ENCODE peak calls at places on chromosome 17, in five cellular contexts. One of them, this sample, is unnamed.

GRCh38 chr17:3641717-3642486 is 5.3 kb downstream of the CTNS start:
- DNase-seq in K562: no peak
- DNase-seq in HepG2: peak; percentile 93
- DNase-seq in SK-N-SH: no peak
- DNase-seq in GM12878: no peak
- DNase-seq in this sample: no peak

GRCh38 chr17:41810659-41811548 is 845 bp downstream of the P3H4 start:
- DNase-seq in K562: peak; percentile 28
- DNase-seq in HepG2: no peak
- DNase-seq in SK-N-SH: peak; percentile 71
- DNase-seq in GM12878: no peak
- DNase-seq in this sample: no peak

GRCh38 chr17:37147301-37147812 is 198.6 kb downstream of the AATF start:
- DNase-seq in K562: no peak
- DNase-seq in HepG2: peak; percentile 93
- DNase-seq in SK-N-SH: no peak
- DNase-seq in GM12878: peak; percentile 27
- DNase-seq in this sample: peak; percentile 33

GRCh38 chr17:68334393-68334792 is 43.1 kb downstream of the ARSG start:
- DNase-seq in K562: no peak
- DNase-seq in HepG2: no peak
- DNase-seq in SK-N-SH: no peak
- DNase-seq in GM12878: no peak
- DNase-seq in this sample: no peak

GRCh38 chr17:51119415-51120356 is 982 bp downstream of the SPAG9 start:
- DNase-seq in K562: no peak
- DNase-seq in HepG2: peak; percentile 65
- DNase-seq in SK-N-SH: peak; percentile 24
- DNase-seq in GM12878: no peak
- DNase-seq in this sample: peak; percentile 46

GRCh38 chr17:67679225-67679624 is 38.5 kb upstream of the NOL11 start:
- DNase-seq in K562: no peak
- DNase-seq in HepG2: no peak
- DNase-seq in SK-N-SH: no peak
- DNase-seq in GM12878: no peak
- DNase-seq in this sample: no peak

GRCh38 chr17:79111097-79111496 is 36.5 kb downstream of the ENGASE start:
- DNase-seq in K562: no peak
- DNase-seq in HepG2: no peak
- DNase-seq in SK-N-SH: no peak
- DNase-seq in GM12878: no peak
- DNase-seq in this sample: no peak

GRCh38 chr17:47253541-47254402 is at the start of gene ITGB3:
- DNase-seq in K562: peak; percentile 89
- DNase-seq in HepG2: peak; percentile 37
- DNase-seq in SK-N-SH: peak; percentile 96
- DNase-seq in GM12878: no peak
- DNase-seq in this sample: peak; percentile 67

GRCh38 chr17:41919840-41920579 is 1.3 kb upstream of the ACLY start:
- DNase-seq in K562: no peak
- DNase-seq in HepG2: no peak
- DNase-seq in SK-N-SH: no peak
- DNase-seq in GM12878: no peak
- DNase-seq in this sample: peak; percentile 33

GRCh38 chr17:1147664-1148063 is 32.1 kb downstream of the ABR start:
- DNase-seq in K562: peak; percentile 22
- DNase-seq in HepG2: peak; percentile 63
- DNase-seq in SK-N-SH: no peak
- DNase-seq in GM12878: no peak
- DNase-seq in this sample: peak; percentile 43

GRCh38 chr17:35972535-35972934 is 8.8 kb downstream of the CCL16 start:
- DNase-seq in K562: no peak
- DNase-seq in HepG2: peak; percentile 37
- DNase-seq in SK-N-SH: no peak
- DNase-seq in GM12878: no peak
- DNase-seq in this sample: no peak

GRCh38 chr17:39018267-39019134 is 51.3 kb upstream of the FBXO47 start:
- DNase-seq in K562: no peak
- DNase-seq in HepG2: no peak
- DNase-seq in SK-N-SH: no peak
- DNase-seq in GM12878: peak; percentile 28
- DNase-seq in this sample: no peak

GRCh38 chr17:1730345-1731193 is 6.1 kb downstream of the WDR81 start:
- DNase-seq in K562: peak; percentile 78
- DNase-seq in HepG2: no peak
- DNase-seq in SK-N-SH: peak; percentile 48
- DNase-seq in GM12878: no peak
- DNase-seq in this sample: peak; percentile 50

GRCh38 chr17:67520916-67521772 is 144.1 kb downstream of the PITPNC1 start:
- DNase-seq in K562: no peak
- DNase-seq in HepG2: no peak
- DNase-seq in SK-N-SH: no peak
- DNase-seq in GM12878: no peak
- DNase-seq in this sample: peak; percentile 24

GRCh38 chr17:41452276-41452675 is 11.5 kb upstream of the KRT38 start:
- DNase-seq in K562: no peak
- DNase-seq in HepG2: no peak
- DNase-seq in SK-N-SH: no peak
- DNase-seq in GM12878: no peak
- DNase-seq in this sample: no peak

GRCh38 chr17:40086150-40087044 is 14.0 kb downstream of the NR1D1 start:
- DNase-seq in K562: peak; percentile 85
- DNase-seq in HepG2: peak; percentile 52
- DNase-seq in SK-N-SH: peak; percentile 92
- DNase-seq in GM12878: no peak
- DNase-seq in this sample: no peak

GRCh38 chr17:42809250-42809649 is 10.6 kb downstream of the CNTD1 start:
- DNase-seq in K562: no peak
- DNase-seq in HepG2: no peak
- DNase-seq in SK-N-SH: no peak
- DNase-seq in GM12878: no peak
- DNase-seq in this sample: peak; percentile 93

GRCh38 chr17:30950669-30951399 is 20.0 kb upstream of the RNF135 start:
- DNase-seq in K562: no peak
- DNase-seq in HepG2: peak; percentile 91
- DNase-seq in SK-N-SH: peak; percentile 78
- DNase-seq in GM12878: no peak
- DNase-seq in this sample: peak; percentile 93

GRCh38 chr17:21286771-21287702 is 2.5 kb downstream of the MAP2K3 start:
- DNase-seq in K562: no peak
- DNase-seq in HepG2: peak; percentile 33
- DNase-seq in SK-N-SH: no peak
- DNase-seq in GM12878: no peak
- DNase-seq in this sample: no peak

GRCh38 chr17:69093279-69093789 is 32.6 kb upstream of the ABCA9 start:
- DNase-seq in K562: peak; percentile 36
- DNase-seq in HepG2: no peak
- DNase-seq in SK-N-SH: no peak
- DNase-seq in GM12878: no peak
- DNase-seq in this sample: no peak

GRCh38 chr17:68221786-68222185 is 26.1 kb upstream of the AMZ2 start:
- DNase-seq in K562: no peak
- DNase-seq in HepG2: no peak
- DNase-seq in SK-N-SH: no peak
- DNase-seq in GM12878: no peak
- DNase-seq in this sample: no peak

GRCh38 chr17:5788266-5788900 is 204.1 kb upstream of the NLRP1 start:
- DNase-seq in K562: no peak
- DNase-seq in HepG2: no peak
- DNase-seq in SK-N-SH: no peak
- DNase-seq in GM12878: no peak
- DNase-seq in this sample: peak; percentile 75

GRCh38 chr17:79800325-79801155 is 3.7 kb upstream of the CBX8 start:
- DNase-seq in K562: no peak
- DNase-seq in HepG2: no peak
- DNase-seq in SK-N-SH: peak; percentile 45
- DNase-seq in GM12878: no peak
- DNase-seq in this sample: peak; percentile 39

GRCh38 chr17:13209091-13209490 is 191.3 kb upstream of the ELAC2 start:
- DNase-seq in K562: no peak
- DNase-seq in HepG2: no peak
- DNase-seq in SK-N-SH: no peak
- DNase-seq in GM12878: no peak
- DNase-seq in this sample: no peak

GRCh38 chr17:40818343-40818732 is 4.1 kb downstream of the KRT10 start:
- DNase-seq in K562: no peak
- DNase-seq in HepG2: no peak
- DNase-seq in SK-N-SH: no peak
- DNase-seq in GM12878: no peak
- DNase-seq in this sample: no peak

DNA sequence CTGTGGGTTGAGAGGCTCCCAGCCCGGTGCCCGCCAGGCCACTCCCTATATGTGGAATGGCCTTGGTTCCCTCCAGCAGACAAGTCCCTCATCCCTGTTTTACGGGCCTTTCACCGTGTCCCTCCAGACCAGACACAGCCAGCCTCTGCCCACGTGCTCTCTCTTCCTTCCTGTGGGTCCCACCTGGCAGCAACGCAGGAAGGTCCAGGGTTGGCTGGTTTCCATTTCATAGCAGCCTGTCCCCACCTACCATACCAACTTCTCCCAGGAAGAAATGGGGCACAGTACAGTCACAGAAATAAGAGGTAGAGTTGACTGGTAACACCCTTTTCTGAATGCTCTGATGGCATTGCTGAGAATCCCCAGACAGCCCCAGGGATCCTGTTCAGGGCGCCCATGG is 34.9 kb downstream of the PLD6 start:
- DNase-seq in K562: no peak
- DNase-seq in HepG2: no peak
- DNase-seq in SK-N-SH: no peak
- DNase-seq in GM12878: no peak
- DNase-seq in this sample: no peak
- TF ChIP-seq MXI1 in K562: no peak
- TF ChIP-seq MXI1 in HepG2: no peak
- TF ChIP-seq MXI1 in SK-N-SH: no peak
- TF ChIP-seq MXI1 in GM12878: no peak
- TF ChIP-seq MXI1 in this sample: no peak

GRCh38 chr17:57900991-57901743 is 51.3 kb upstream of the MRPS23 start:
- DNase-seq in K562: no peak
- DNase-seq in HepG2: no peak
- DNase-seq in SK-N-SH: no peak
- DNase-seq in GM12878: no peak
- DNase-seq in this sample: no peak

GRCh38 chr17:57895382-57896060 is 45.7 kb upstream of the MRPS23 start:
- DNase-seq in K562: no peak
- DNase-seq in HepG2: no peak
- DNase-seq in SK-N-SH: no peak
- DNase-seq in GM12878: no peak
- DNase-seq in this sample: no peak

GRCh38 chr17:57899391-57899790 is 49.5 kb upstream of the MRPS23 start:
- DNase-seq in K562: no peak
- DNase-seq in HepG2: no peak
- DNase-seq in SK-N-SH: no peak
- DNase-seq in GM12878: no peak
- DNase-seq in this sample: no peak

GRCh38 chr17:57899822-57900221 is 50.0 kb upstream of the MRPS23 start:
- DNase-seq in K562: no peak
- DNase-seq in HepG2: no peak
- DNase-seq in SK-N-SH: no peak
- DNase-seq in GM12878: no peak
- DNase-seq in this sample: no peak

DNA sequence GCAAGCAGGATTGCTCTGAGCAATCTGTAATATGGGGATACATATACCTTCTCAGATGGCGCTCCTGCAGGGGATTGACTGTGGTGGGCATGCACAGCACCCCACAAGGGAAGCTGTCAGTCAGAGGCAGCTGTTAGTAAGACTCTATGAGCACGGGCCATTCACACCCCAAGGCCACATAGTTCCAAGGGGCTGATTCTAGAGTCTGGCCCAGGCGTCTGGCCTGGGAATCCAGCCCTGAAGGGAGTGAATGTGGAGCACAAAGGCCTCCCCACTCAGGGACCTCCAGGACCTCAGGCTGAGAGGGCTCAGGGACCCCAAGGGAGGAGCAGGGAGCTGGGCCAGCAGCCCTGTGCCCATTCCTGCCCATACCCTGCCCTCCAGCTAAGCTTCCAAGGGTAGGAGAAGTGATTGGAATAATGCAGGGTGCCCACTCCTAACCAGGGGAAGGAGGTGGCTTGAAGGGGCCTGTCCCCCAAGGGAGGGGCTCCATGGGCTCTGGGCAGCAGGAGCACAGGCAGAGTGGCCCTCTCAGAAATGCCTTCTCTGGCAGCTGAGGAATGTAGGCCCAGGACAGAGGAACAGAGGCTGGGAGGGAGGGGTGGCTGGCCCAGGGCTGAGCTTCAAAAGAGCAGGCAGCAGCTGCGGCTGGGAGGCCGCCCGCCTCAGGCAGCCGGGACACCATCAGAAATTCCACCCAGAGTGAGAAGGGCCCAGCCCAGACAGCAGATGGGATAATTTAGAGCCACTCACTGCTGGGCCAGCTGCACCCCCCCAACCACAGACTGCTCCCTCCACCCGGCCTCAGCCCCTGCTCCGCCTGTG is 48.9 kb upstream of the MRPS23 start:
- DNase-seq in K562: no peak
- DNase-seq in HepG2: peak; percentile 72
- DNase-seq in SK-N-SH: peak; percentile 58
- DNase-seq in GM12878: no peak
- DNase-seq in this sample: peak; percentile 49
- TF ChIP-seq MXI1 in K562: no peak
- TF ChIP-seq MXI1 in HepG2: no peak
- TF ChIP-seq MXI1 in SK-N-SH: no peak
- TF ChIP-seq MXI1 in GM12878: no peak
- TF ChIP-seq MXI1 in this sample: no peak

DNA sequence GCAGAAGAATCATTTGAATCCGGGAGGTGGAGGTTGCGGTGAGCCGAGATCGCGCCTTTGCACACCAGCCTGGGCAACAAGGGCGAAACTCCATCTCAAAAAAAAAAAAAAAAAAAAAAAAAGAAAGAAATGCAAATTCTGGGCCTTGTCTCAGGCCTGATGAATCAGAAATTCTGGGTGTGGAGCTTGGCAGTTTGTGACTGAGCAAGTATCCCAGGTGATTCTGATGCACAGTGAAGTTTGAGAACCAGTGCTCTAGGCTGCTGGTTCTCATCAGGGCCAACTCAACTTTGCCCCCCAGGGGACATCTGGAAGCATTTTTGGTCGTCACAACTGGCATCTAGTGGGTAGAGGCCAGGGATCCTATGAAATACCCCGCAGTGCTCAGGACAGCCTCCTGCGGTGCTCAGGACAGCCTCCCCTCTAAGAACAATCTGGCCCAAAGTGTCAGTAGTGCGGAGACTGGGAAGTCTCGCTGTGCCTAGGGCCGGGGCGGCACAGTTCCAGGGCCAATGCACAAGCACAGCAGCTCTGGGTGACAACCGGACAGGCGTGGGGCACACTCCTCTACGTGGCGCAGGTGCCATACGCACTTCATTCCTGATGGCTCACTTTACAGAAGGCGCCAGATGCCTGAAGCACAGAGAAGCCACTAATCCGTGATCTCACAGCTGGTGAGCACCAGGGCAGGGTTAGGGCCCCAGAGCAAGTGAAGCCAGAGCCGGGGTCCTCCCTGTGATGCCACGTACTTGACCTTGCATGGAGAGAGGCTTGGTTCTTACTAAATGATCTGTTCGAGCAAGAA is 55.8 kb downstream of the SDK2 start:
- DNase-seq in K562: no peak
- DNase-seq in HepG2: no peak
- DNase-seq in SK-N-SH: peak; percentile 64
- DNase-seq in GM12878: no peak
- DNase-seq in this sample: no peak
- TF ChIP-seq MXI1 in K562: no peak
- TF ChIP-seq MXI1 in HepG2: no peak
- TF ChIP-seq MXI1 in SK-N-SH: no peak
- TF ChIP-seq MXI1 in GM12878: no peak
- TF ChIP-seq MXI1 in this sample: no peak

GRCh38 chr17:8025176-8025911 is 13.5 kb upstream of the ALOX15B start:
- DNase-seq in K562: no peak
- DNase-seq in HepG2: no peak
- DNase-seq in SK-N-SH: no peak
- DNase-seq in GM12878: no peak
- DNase-seq in this sample: no peak
- TF ChIP-seq MXI1 in K562: no peak
- TF ChIP-seq MXI1 in HepG2: no peak
- TF ChIP-seq MXI1 in SK-N-SH: no peak
- TF ChIP-seq MXI1 in GM12878: no peak
- TF ChIP-seq MXI1 in this sample: no peak